ENCODE peak calls at places on chromosomes 3 and 15, in four cellular contexts. G is K562, Q is HepG2, H is GM12878. Z is an unnamed sample.

GRCh38 chr15:32730677-32731654 is 13.2 kb downstream of the GREM1 start:
- DNase-seq in G (peak), H (no peak), Q (peak), Z (no peak)

GRCh38 chr15:74773329-74773728 is 8.6 kb upstream of the CSK start:
- DNase-seq in Q (no peak), G (no peak), H (no peak), Z (no peak)

GRCh38 chr3:175121225-175121624 is 262.1 kb downstream of the NAALADL2 start:
- DNase-seq in G (peak), H (no peak), Q (no peak), Z (no peak)

GRCh38 chr3:12979947-12980487 is 93.2 kb downstream of the IQSEC1 start:
- DNase-seq in H (no peak), Q (no peak), G (no peak), Z (no peak)

GRCh38 chr15:76336254-76337046 is at the start of gene ISL2:
- DNase-seq in Q (peak), H (peak), G (peak), Z (peak)

GRCh38 chr15:64438653-64439447 is 21.5 kb upstream of the ZNF609 start:
- DNase-seq in H (no peak), Q (no peak), G (peak), Z (no peak)

GRCh38 chr3:126432361-126432760 is 37.7 kb downstream of the CFAP100 start:
- DNase-seq in H (no peak), Q (no peak), G (no peak), Z (no peak)

GRCh38 chr15:75577401-75578205 is 1.5 kb downstream of the PTPN9 start:
- DNase-seq in Q (no peak), H (no peak), G (no peak), Z (peak)

GRCh38 chr3:194423317-194423716 is 24.3 kb upstream of the GP5 start:
- DNase-seq in Q (no peak), G (no peak), H (no peak), Z (no peak)

GRCh38 chr15:83837946-83838571 is 184.1 kb downstream of the ADAMTSL3 start:
- DNase-seq in H (no peak), G (no peak), Q (peak), Z (peak)

GRCh38 chr3:145639880-145640279 is 521.1 kb downstream of the PLOD2 start:
- DNase-seq in H (no peak), G (no peak), Q (peak), Z (no peak)

GRCh38 chr3:142117052-142117451 is 32.3 kb downstream of the TFDP2 start:
- DNase-seq in G (no peak), Q (peak), H (no peak), Z (no peak)

GRCh38 chr15:74352393-74352910 is 15.0 kb downstream of the CYP11A1 start:
- DNase-seq in H (no peak), Q (no peak), G (no peak), Z (no peak)

GRCh38 chr3:123773681-123774431 is 110.3 kb downstream of the MYLK start:
- DNase-seq in Q (no peak), H (no peak), G (no peak), Z (peak)

GRCh38 chr3:38590521-38590920 is 59.0 kb downstream of the SCN5A start:
- DNase-seq in Q (no peak), H (no peak), G (no peak), Z (no peak)

GRCh38 chr15:95149036-95149435 is 917.7 kb downstream of the MCTP2 start:
- DNase-seq in H (no peak), G (no peak), Q (no peak), Z (no peak)

GRCh38 chr3:108239082-108239481 is 16.9 kb upstream of the IFT57 start:
- DNase-seq in G (no peak), H (no peak), Q (no peak), Z (no peak)

GRCh38 chr15:83106994-83107840 is at the start of gene TM6SF1:
- DNase-seq in Q (no peak), H (no peak), G (peak), Z (peak)

DNA sequence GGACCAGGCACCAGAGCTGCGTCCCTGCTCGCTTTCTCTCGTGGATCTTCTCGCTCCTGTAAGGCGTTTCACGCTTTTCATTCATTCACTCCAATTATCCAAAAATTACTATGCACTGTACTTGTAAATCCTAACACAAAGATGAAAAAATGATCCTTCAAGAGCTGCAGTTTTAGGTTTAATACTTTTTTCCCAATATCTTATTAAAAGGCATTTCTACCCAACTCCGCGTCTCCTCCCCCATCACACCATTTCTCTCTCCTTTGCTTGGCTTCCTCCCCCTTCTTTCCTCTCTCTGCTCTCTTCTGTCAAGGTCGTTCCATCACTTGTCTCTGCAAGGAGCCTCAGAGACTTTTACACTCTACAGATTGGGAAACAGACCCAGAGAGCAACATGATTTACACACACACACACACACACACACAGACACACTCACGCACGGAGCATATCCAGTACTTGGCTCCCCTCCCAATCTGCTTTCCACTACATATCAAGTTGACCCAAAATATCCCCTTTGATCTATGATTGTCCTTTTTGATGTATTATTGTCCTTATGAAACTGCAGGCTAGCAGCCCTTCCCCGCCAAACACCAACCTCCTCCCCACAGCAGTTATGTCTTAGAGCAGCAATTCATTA is 476 bp upstream of the CLDN1 start:
- DNase-seq in H (no peak), Q (no peak), G (no peak), Z (no peak)
- TF ChIP-seq TAF1 in H (no peak), Q (no peak), G (no peak), Z (no peak)

DNA sequence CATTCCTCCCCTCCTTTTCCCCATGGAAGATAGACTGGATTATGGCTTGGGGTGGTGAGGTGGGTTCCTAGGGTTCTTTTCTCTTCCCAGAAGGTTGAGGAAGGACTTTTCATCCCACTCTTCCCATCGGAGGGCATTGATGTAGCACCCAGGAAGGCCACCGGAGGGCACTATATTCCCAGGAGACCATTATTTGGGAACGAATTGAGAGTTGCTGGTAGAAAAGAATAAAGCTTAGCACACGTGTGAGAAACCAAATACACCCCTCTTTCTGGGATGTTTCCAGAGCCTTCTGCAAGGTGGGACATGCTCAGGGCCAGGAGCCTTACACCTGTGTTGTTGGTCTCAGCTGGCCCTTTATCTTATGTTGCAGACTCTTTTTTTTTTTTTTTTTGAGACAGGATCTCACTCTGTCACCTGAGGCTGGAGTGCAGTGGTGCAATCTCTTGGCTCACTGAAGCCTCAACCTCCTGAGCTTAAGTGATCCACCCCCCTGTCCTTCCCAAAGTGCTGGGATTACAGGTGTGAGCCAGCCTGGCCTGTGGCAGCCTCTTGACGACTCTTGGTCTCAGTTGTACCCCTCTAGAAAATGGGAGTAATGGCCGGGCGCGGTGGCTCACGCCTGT is 6.3 kb upstream of the CDC25A start:
- DNase-seq in H (peak), Q (peak), G (peak), Z (peak)
- TF ChIP-seq FOXM1 in H (no peak), Q (no peak), G (no peak), Z (no peak)

GRCh38 chr3:185519021-185519420 is 20.2 kb upstream of the TMEM41A start:
- DNase-seq in Q (peak), H (no peak), G (no peak), Z (no peak)
- TF ChIP-seq TAF1 in Q (no peak), H (no peak), G (no peak), Z (no peak)

GRCh38 chr3:168197162-168197561 is 101.4 kb upstream of the GOLIM4 start:
- DNase-seq in Q (peak), H (no peak), G (no peak), Z (no peak)
- TF ChIP-seq FOXM1 in Q (no peak), H (no peak), G (no peak), Z (no peak)

DNA sequence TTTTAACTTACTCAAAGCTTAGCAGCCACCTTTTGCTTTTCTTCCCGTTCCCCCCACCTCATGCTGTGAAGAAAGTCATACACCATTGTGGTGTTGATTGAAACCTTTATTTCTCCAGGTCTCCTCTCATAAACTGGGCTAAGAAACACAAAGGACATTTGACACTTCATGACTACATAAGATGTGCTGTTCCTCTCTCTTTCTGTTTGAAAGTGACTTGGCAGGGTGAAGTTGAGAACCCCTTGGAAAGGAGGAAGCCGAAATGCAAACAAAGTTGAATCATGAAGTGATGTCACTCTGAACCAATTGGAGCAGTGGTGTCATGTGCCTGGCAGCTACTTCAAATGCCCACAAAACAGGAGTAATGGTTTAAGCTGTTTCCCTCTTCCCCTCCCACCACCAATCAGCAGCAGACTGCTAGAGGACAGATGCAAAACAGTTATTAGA is 174.7 kb downstream of the IGF1R start:
- DNase-seq in G (no peak), H (peak), Q (no peak), Z (no peak)
- TF ChIP-seq TAF1 in G (no peak), H (no peak), Q (no peak), Z (no peak)

GRCh38 chr15:81069909-81070308 is 64.2 kb upstream of the CFAP161 start:
- DNase-seq in Q (no peak), H (no peak), G (no peak), Z (no peak)

GRCh38 chr15:81072551-81072950 is 61.5 kb upstream of the CFAP161 start:
- DNase-seq in H (no peak), Q (no peak), G (no peak), Z (no peak)

GRCh38 chr15:81069356-81069755 is 64.7 kb upstream of the CFAP161 start:
- DNase-seq in G (no peak), Q (no peak), H (no peak), Z (no peak)

GRCh38 chr15:81071705-81072104 is 62.4 kb upstream of the CFAP161 start:
- DNase-seq in G (no peak), H (no peak), Q (no peak), Z (no peak)

DNA sequence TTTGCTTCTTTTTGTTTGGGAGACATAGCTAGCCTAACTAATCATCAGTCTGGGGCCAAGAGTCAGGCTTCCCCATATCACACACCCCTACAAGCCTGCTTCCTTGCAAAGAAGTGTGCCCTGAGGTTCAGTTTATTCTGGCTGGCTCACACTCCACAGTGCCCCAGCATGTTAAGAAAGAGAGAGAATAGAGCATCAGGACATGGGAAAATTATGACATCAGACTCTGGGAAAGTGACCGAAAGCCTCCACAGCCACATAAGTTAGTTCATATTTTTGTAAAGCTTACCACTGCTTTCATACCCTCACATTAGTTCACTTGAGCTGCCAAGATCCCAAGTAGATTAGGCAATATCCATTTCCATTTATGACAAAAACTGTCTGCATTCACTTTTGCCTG is 62.9 kb upstream of the CFAP161 start:
- DNase-seq in Q (no peak), H (no peak), G (no peak), Z (no peak)
- TF ChIP-seq FOXM1 in Q (no peak), H (no peak), G (no peak), Z (no peak)

Z was measured in SK-N-SH.